ENCODE peak calls at places on chromosome 16, in five cellular contexts. W is heart left ventricle, Z is prostate gland, Q is right lobe of liver, U is tibial nerve. K is an unnamed sample.

GRCh38 chr16:12262454-12263180 is 286.1 kb downstream of the SNX29 start:
- DNase-seq in W (no peak), U (no peak), Z (peak; percentile 77), Q (peak; percentile 78), K (no peak)

GRCh38 chr16:35564889-35565288 is 2105.5 kb downstream of the TP53TG3F start:
- DNase-seq in Q (no peak), Z (no peak), W (no peak), U (no peak), K (no peak)

GRCh38 chr16:49754495-49755290 is 101.2 kb downstream of the ZNF423 start:
- DNase-seq in W (no peak), Q (no peak), U (no peak), Z (no peak), K (no peak)

GRCh38 chr16:81553814-81554675 is 109.4 kb downstream of the CMIP start:
- DNase-seq in Z (no peak), W (no peak), U (no peak), Q (no peak), K (no peak)

GRCh38 chr16:76535-77272 is 1.3 kb upstream of the MPG start:
- DNase-seq in Q (no peak), U (peak; percentile 73), Z (no peak), W (peak; percentile 92), K (peak; percentile 97)

GRCh38 chr16:2210386-2211365 is at the start of gene BRICD5:
- DNase-seq in Q (no peak), W (no peak), Z (no peak), U (no peak), K (no peak)

GRCh38 chr16:10976663-10977062 is 32.3 kb downstream of the CLEC16A start:
- DNase-seq in Q (no peak), W (no peak), Z (no peak), U (no peak), K (no peak)

GRCh38 chr16:49377196-49377755 is 3.7 kb downstream of the C16orf78 start:
- DNase-seq in U (no peak), W (no peak), Q (no peak), Z (no peak), K (no peak)

GRCh38 chr16:86565181-86565631 is 1.4 kb upstream of the FOXC2 start:
- DNase-seq in Q (no peak), U (no peak), Z (no peak), W (no peak), K (no peak)

GRCh38 chr16:21101631-21102420 is 48.8 kb downstream of the DNAH3 start:
- DNase-seq in W (no peak), Q (no peak), Z (no peak), U (no peak), K (peak; percentile 63)

GRCh38 chr16:58127634-58128033 is 1.5 kb downstream of the CFAP20 start:
- DNase-seq in W (no peak), Z (no peak), Q (no peak), U (no peak), K (no peak)

GRCh38 chr16:2512920-2513404 is 790 bp upstream of the ATP6V0C start:
- DNase-seq in U (no peak), Q (peak; percentile 57), W (peak; percentile 62), Z (no peak), K (no peak)

GRCh38 chr16:6946802-6947201 is 385.8 kb upstream of the RBFOX1 start:
- DNase-seq in Q (no peak), W (no peak), Z (no peak), U (no peak), K (no peak)

GRCh38 chr16:1766231-1766630 is 5.1 kb downstream of the NME3 start:
- DNase-seq in U (no peak), Q (no peak), Z (no peak), W (no peak), K (no peak)

GRCh38 chr16:24471616-24472015 is 67.8 kb upstream of the RBBP6 start:
- DNase-seq in Q (no peak), W (no peak), U (no peak), Z (no peak), K (peak; percentile 64)

GRCh38 chr16:22977294-22977697 is 163.3 kb downstream of the HS3ST2 start:
- DNase-seq in W (no peak), Z (no peak), Q (no peak), U (no peak), K (no peak)
- TF ChIP-seq CTCF in W (peak; percentile 44), Z (no peak), Q (peak; percentile 13), U (no peak), K (no peak)

GRCh38 chr16:47446431-47446830 is 14.4 kb downstream of the ITFG1 start:
- DNase-seq in Q (no peak), U (no peak), W (no peak), Z (no peak), K (no peak)

DNA sequence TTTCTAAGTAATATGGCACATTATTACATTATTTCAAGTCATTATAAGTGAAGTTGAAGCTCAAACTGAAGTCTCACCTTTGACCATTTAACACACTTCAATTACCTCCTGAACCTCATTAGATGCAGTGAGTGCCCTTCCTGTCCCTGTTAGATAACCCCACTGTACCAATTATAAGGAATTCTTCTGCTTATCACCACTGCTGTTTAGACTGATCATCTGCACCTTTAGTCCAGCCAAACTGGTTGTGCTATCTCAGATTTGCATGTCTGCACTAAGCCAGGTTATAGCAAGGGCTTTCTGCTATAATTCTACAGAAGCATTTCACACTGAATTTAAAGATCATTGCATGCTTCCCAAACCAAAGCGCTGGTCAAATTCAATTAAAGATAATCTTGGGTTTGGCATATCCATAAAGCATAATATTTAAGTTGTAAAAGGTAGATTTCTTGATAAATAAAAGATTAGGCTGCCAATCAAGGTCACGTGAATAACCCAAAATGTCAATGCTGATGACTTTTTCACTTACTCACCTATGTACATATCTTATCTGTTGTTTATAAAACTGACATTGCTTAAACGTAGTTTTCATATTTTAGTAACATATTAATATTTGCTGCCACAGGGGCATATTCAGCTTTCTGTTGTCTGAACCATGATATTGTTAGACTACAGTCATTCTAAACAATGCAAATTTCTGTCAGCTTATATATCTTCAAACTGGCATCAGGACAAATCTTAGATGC is 11.9 kb downstream of the ITFG1 start:
- DNase-seq in W (no peak), Q (no peak), Z (no peak), U (no peak), K (no peak)
- TF ChIP-seq POLR2A in W (no peak), Q (no peak), Z (no peak), U (no peak), K (no peak)

GRCh38 chr16:85074225-85074914 is 37.9 kb downstream of the CIBAR2 start:
- DNase-seq in Z (no peak), U (no peak), Q (no peak), W (no peak), K (no peak)
- H3K4me3 ChIP-seq in Z (no peak overlapping the region), U (no peak overlapping the region), Q (no peak overlapping the region), W (no peak overlapping the region), K (no peak overlapping the region)

GRCh38 chr16:8905168-8905762 is 23.1 kb downstream of the LITAFD start:
- DNase-seq in U (no peak), Z (no peak), Q (no peak), W (no peak), K (no peak)
- TF ChIP-seq CTCF in U (no peak), Z (no peak), Q (peak; percentile 42), W (peak; percentile 17), K (no peak)

GRCh38 chr16:4661661-4662060 is 31.7 kb upstream of the NUDT16L1 start:
- DNase-seq in Z (no peak), U (no peak), W (no peak), Q (no peak), K (no peak)

GRCh38 chr16:4664538-4665418 is 28.6 kb upstream of the NUDT16L1 start:
- DNase-seq in W (peak; percentile 74), Q (peak; percentile 94), U (no peak), Z (no peak), K (no peak)

GRCh38 chr16:4666537-4667202 is 26.7 kb upstream of the NUDT16L1 start:
- DNase-seq in U (no peak), W (no peak), Q (peak; percentile 48), Z (no peak), K (no peak)

GRCh38 chr16:4660454-4661007 is 32.8 kb upstream of the NUDT16L1 start:
- DNase-seq in W (peak; percentile 81), Z (no peak), Q (no peak), U (no peak), K (no peak)

DNA sequence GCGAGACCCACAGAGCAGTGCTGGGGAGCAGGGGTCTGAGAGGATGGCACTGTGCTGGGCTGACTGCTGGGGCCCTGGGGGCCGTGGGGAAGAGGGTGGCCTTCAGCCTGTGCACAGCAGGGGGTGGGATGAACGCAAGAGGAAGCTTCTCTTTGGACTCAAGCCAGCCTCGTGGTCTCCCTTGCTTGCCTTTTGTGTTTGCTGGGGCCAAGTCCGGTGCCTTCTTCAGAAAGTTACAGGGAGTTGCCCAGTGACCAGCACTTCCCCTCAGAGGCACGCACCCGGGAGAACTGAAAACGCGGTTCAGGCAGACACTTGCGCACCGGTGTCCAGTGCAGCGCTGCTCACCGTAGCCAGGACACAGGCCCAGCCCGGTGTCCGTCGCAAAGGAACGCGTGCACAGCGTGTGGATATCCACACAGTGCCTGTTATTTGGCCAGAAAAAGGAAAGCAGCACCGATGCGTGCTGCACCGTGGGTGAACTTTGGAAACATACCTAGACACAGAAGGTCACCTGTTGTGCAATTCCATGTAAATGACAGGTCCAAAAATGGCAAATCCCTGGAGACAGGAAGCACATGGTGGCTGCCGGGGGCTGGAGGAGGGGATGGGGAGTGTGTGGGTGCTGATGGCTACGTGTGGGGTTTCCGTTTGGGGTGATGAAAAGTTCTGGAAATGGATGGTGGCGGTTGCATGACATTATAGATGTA is 29.5 kb upstream of the NUDT16L1 start:
- DNase-seq in Z (no peak), U (no peak), W (no peak), Q (peak; percentile 95), K (no peak)
- TF ChIP-seq POLR2A in Z (no peak), U (no peak), W (no peak), Q (peak; percentile 63), K (no peak)

GRCh38 chr16:84820771-84821170 is 986 bp downstream of the CRISPLD2 start:
- DNase-seq in W (no peak), U (no peak), Z (no peak), Q (no peak), K (no peak)

GRCh38 chr16:84822990-84823389 is 3.2 kb downstream of the CRISPLD2 start:
- DNase-seq in Q (no peak), Z (no peak), W (no peak), U (no peak), K (no peak)

GRCh38 chr16:84823484-84823883 is 3.7 kb downstream of the CRISPLD2 start:
- DNase-seq in Q (no peak), W (no peak), U (no peak), Z (no peak), K (no peak)

GRCh38 chr16:84821179-84821578 is 1.4 kb downstream of the CRISPLD2 start:
- DNase-seq in Z (no peak), Q (no peak), U (no peak), W (no peak), K (no peak)

GRCh38 chr16:84821728-84822676 is 2.2 kb downstream of the CRISPLD2 start:
- DNase-seq in Z (no peak), W (no peak), Q (no peak), U (no peak), K (no peak)
- H3K4me3 ChIP-seq in Z (peak overlapping the region; percentile 49), W (peak overlapping the region; percentile 62), Q (no peak overlapping the region), U (peak overlapping the region; percentile 63), K (no peak overlapping the region)

K was measured in lower leg skin.